ENCODE peak calls at places on chromosomes 6 and 20, in four cellular contexts. One of them, this sample, is unnamed.

GRCh38 chr20:19283503-19283902 is 71.1 kb downstream of the SLC24A3 start:
- DNase-seq in K562: no peak
- DNase-seq in transverse colon: no peak
- DNase-seq in gastrocnemius medialis: no peak
- DNase-seq in this sample: no peak

GRCh38 chr6:90088009-90088408 is 193.7 kb downstream of the GJA10 start:
- DNase-seq in K562: no peak
- DNase-seq in transverse colon: no peak
- DNase-seq in gastrocnemius medialis: no peak
- DNase-seq in this sample: no peak

GRCh38 chr6:114419175-114419574 is 76.4 kb upstream of the HS3ST5 start:
- DNase-seq in K562: no peak
- DNase-seq in transverse colon: no peak
- DNase-seq in gastrocnemius medialis: no peak
- DNase-seq in this sample: no peak

GRCh38 chr20:8837396-8837795 is 231.5 kb upstream of the PLCB4 start:
- DNase-seq in K562: no peak
- DNase-seq in transverse colon: no peak
- DNase-seq in gastrocnemius medialis: no peak
- DNase-seq in this sample: no peak

GRCh38 chr6:36083446-36083845 is 46.9 kb upstream of the MAPK13 start:
- DNase-seq in K562: no peak
- DNase-seq in transverse colon: no peak
- DNase-seq in gastrocnemius medialis: no peak
- DNase-seq in this sample: no peak

GRCh38 chr6:110185879-110186278 is 5.7 kb downstream of the CDC40 start:
- DNase-seq in K562: no peak
- DNase-seq in transverse colon: no peak
- DNase-seq in gastrocnemius medialis: no peak
- DNase-seq in this sample: no peak

GRCh38 chr6:100381111-100381510 is 83.6 kb downstream of the SIM1 start:
- DNase-seq in K562: no peak
- DNase-seq in transverse colon: no peak
- DNase-seq in gastrocnemius medialis: no peak
- DNase-seq in this sample: no peak

GRCh38 chr6:92667843-92668242 is 751.5 kb downstream of the EPHA7 start:
- DNase-seq in K562: no peak
- DNase-seq in transverse colon: no peak
- DNase-seq in gastrocnemius medialis: no peak
- DNase-seq in this sample: no peak

GRCh38 chr20:14569631-14570030 is 232.2 kb upstream of the FLRT3 start:
- DNase-seq in K562: no peak
- DNase-seq in transverse colon: no peak
- DNase-seq in gastrocnemius medialis: no peak
- DNase-seq in this sample: no peak

GRCh38 chr6:52544325-52545022 is 32.4 kb downstream of the TRAM2 start:
- DNase-seq in K562: no peak
- DNase-seq in transverse colon: no peak
- DNase-seq in gastrocnemius medialis: no peak
- DNase-seq in this sample: no peak

GRCh38 chr6:111480988-111481830 is 1.8 kb downstream of the REV3L start:
- DNase-seq in K562: no peak
- DNase-seq in transverse colon: no peak
- DNase-seq in gastrocnemius medialis: no peak
- DNase-seq in this sample: no peak

GRCh38 chr6:157034433-157035230 is 257.5 kb downstream of the ARID1B start:
- DNase-seq in K562: peak
- DNase-seq in transverse colon: no peak
- DNase-seq in gastrocnemius medialis: no peak
- DNase-seq in this sample: no peak

GRCh38 chr20:9460518-9460917 is 53.9 kb upstream of the LAMP5 start:
- DNase-seq in K562: no peak
- DNase-seq in transverse colon: no peak
- DNase-seq in gastrocnemius medialis: no peak
- DNase-seq in this sample: no peak

GRCh38 chr20:57092112-57092899 is 174.1 kb downstream of the BMP7 start:
- DNase-seq in K562: peak
- DNase-seq in transverse colon: peak
- DNase-seq in gastrocnemius medialis: no peak
- DNase-seq in this sample: peak

GRCh38 chr20:30484009-30484748 is 773.3 kb upstream of the DEFB115 start:
- DNase-seq in K562: no peak
- DNase-seq in transverse colon: no peak
- DNase-seq in gastrocnemius medialis: no peak
- DNase-seq in this sample: no peak

GRCh38 chr20:54361485-54361884 is 113.9 kb upstream of the DOK5 start:
- DNase-seq in K562: no peak
- DNase-seq in transverse colon: no peak
- DNase-seq in gastrocnemius medialis: no peak
- DNase-seq in this sample: no peak

GRCh38 chr6:70445001-70445400 is 31.7 kb downstream of the FAM135A start:
- DNase-seq in K562: no peak
- DNase-seq in transverse colon: peak
- DNase-seq in gastrocnemius medialis: no peak
- DNase-seq in this sample: no peak

GRCh38 chr20:46939031-46939430 is 44.4 kb downstream of the EYA2 start:
- DNase-seq in K562: peak
- DNase-seq in transverse colon: no peak
- DNase-seq in gastrocnemius medialis: no peak
- DNase-seq in this sample: no peak
- TF ChIP-seq CTCF in K562: peak
- TF ChIP-seq CTCF in transverse colon: peak
- TF ChIP-seq CTCF in gastrocnemius medialis: no peak
- TF ChIP-seq CTCF in this sample: no peak

GRCh38 chr20:36528875-36529425 is 12.4 kb upstream of the MYL9 start:
- DNase-seq in K562: no peak
- DNase-seq in transverse colon: no peak
- DNase-seq in gastrocnemius medialis: no peak
- DNase-seq in this sample: no peak

GRCh38 chr20:36526521-36527011 is 14.8 kb upstream of the MYL9 start:
- DNase-seq in K562: no peak
- DNase-seq in transverse colon: no peak
- DNase-seq in gastrocnemius medialis: peak
- DNase-seq in this sample: no peak

GRCh38 chr20:36527331-36528125 is 13.8 kb upstream of the MYL9 start:
- DNase-seq in K562: no peak
- DNase-seq in transverse colon: no peak
- DNase-seq in gastrocnemius medialis: no peak
- DNase-seq in this sample: no peak

GRCh38 chr20:36525620-36526365 is 15.5 kb upstream of the MYL9 start:
- DNase-seq in K562: no peak
- DNase-seq in transverse colon: no peak
- DNase-seq in gastrocnemius medialis: peak
- DNase-seq in this sample: no peak

DNA sequence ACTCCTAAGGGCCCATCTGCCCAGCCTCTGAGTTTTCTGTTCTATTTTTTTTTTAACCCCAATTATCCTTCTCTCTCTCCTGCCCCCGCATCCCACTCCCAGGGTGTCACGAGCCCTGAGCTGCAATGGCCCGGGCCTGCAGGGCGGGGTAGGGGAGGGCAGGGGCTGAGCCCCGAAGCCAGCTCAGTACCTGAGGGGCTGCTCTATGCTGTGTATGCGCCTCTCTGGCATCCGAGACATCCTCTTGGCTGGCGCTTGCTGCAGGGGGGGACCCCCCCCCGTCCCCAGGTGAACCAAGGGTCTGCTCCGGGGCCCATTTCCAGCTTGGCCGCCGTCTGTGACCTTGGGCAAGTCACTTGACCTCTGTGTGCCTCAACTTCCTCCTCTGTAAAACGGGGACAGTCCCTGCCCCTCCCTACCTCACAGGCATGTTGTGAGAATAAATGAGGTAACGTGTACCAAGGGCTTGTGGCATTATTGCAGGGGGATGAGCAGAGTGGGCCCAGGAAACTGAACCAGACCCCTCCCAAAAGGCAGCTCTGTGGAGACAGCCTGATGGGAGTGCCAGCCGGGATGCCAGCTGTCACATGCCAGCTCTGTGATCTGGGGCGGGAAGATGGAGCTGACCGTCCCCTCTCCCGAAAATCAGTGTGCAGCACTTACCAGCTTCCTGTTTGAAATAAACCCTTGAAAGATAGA is 13.0 kb upstream of the MYL9 start:
- DNase-seq in K562: no peak
- DNase-seq in transverse colon: no peak
- DNase-seq in gastrocnemius medialis: no peak
- DNase-seq in this sample: no peak
- TF ChIP-seq POLR2A in K562: no peak
- TF ChIP-seq POLR2A in transverse colon: no peak
- TF ChIP-seq POLR2A in gastrocnemius medialis: no peak
- TF ChIP-seq POLR2A in this sample: no peak

GRCh38 chr20:50484271-50484976 is 25.8 kb upstream of the PTPN1 start:
- DNase-seq in K562: no peak
- DNase-seq in transverse colon: no peak
- DNase-seq in gastrocnemius medialis: no peak
- DNase-seq in this sample: no peak
- TF ChIP-seq CTCF in K562: peak
- TF ChIP-seq CTCF in transverse colon: no peak
- TF ChIP-seq CTCF in gastrocnemius medialis: no peak
- TF ChIP-seq CTCF in this sample: no peak

GRCh38 chr20:32834972-32835371 is 15.2 kb downstream of the MAPRE1 start:
- DNase-seq in K562: no peak
- DNase-seq in transverse colon: no peak
- DNase-seq in gastrocnemius medialis: no peak
- DNase-seq in this sample: no peak

GRCh38 chr20:32830437-32830836 is 10.7 kb downstream of the MAPRE1 start:
- DNase-seq in K562: no peak
- DNase-seq in transverse colon: peak
- DNase-seq in gastrocnemius medialis: peak
- DNase-seq in this sample: peak

GRCh38 chr20:32829291-32830005 is 9.7 kb downstream of the MAPRE1 start:
- DNase-seq in K562: no peak
- DNase-seq in transverse colon: no peak
- DNase-seq in gastrocnemius medialis: no peak
- DNase-seq in this sample: no peak

GRCh38 chr20:32831982-32832381 is 12.2 kb downstream of the MAPRE1 start:
- DNase-seq in K562: no peak
- DNase-seq in transverse colon: no peak
- DNase-seq in gastrocnemius medialis: no peak
- DNase-seq in this sample: no peak

DNA sequence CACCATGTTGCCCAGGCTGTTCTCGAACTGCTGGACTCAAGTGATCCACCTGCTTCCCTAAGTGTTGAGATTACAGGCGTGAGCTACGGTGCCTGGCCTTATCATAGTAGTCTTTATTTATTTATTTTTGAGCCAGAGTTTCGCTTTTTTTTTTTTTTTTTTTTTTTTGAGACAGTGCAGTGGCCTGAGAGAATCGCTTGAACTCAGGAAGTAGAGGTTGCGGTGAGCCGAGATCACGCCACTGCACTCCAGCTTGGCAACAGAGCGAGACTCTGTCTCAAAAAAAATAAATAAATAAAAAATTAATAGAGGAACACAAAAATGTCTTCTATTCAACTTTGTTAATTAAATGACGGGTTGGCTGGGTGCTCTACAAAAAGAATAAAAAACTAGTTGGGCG is 12.9 kb downstream of the MAPRE1 start:
- DNase-seq in K562: no peak
- DNase-seq in transverse colon: no peak
- DNase-seq in gastrocnemius medialis: no peak
- DNase-seq in this sample: no peak
- TF ChIP-seq POLR2A in K562: no peak
- TF ChIP-seq POLR2A in transverse colon: no peak
- TF ChIP-seq POLR2A in gastrocnemius medialis: no peak
- TF ChIP-seq POLR2A in this sample: no peak

GRCh38 chr20:49581482-49581881 is 13.5 kb upstream of the PTGIS start:
- DNase-seq in K562: no peak
- DNase-seq in transverse colon: no peak
- DNase-seq in gastrocnemius medialis: no peak
- DNase-seq in this sample: no peak

GRCh38 chr20:49578436-49578835 is 10.5 kb upstream of the PTGIS start:
- DNase-seq in K562: no peak
- DNase-seq in transverse colon: no peak
- DNase-seq in gastrocnemius medialis: no peak
- DNase-seq in this sample: no peak

GRCh38 chr20:49579195-49579594 is 11.3 kb upstream of the PTGIS start:
- DNase-seq in K562: no peak
- DNase-seq in transverse colon: no peak
- DNase-seq in gastrocnemius medialis: no peak
- DNase-seq in this sample: no peak

GRCh38 chr20:49580818-49581174 is 12.9 kb upstream of the PTGIS start:
- DNase-seq in K562: no peak
- DNase-seq in transverse colon: no peak
- DNase-seq in gastrocnemius medialis: no peak
- DNase-seq in this sample: no peak

GRCh38 chr20:49579874-49580817 is 12.2 kb upstream of the PTGIS start:
- DNase-seq in K562: no peak
- DNase-seq in transverse colon: no peak
- DNase-seq in gastrocnemius medialis: no peak
- DNase-seq in this sample: no peak
- TF ChIP-seq CTCF in K562: no peak
- TF ChIP-seq CTCF in transverse colon: no peak
- TF ChIP-seq CTCF in gastrocnemius medialis: no peak
- TF ChIP-seq CTCF in this sample: no peak

GRCh38 chr20:62622178-62622876 is 20.0 kb upstream of the SLCO4A1 start:
- DNase-seq in K562: no peak
- DNase-seq in transverse colon: no peak
- DNase-seq in gastrocnemius medialis: no peak
- DNase-seq in this sample: no peak

GRCh38 chr20:62623488-62624324 is 18.6 kb upstream of the SLCO4A1 start:
- DNase-seq in K562: peak
- DNase-seq in transverse colon: peak
- DNase-seq in gastrocnemius medialis: peak
- DNase-seq in this sample: peak

GRCh38 chr20:62624325-62624690 is 18.0 kb upstream of the SLCO4A1 start:
- DNase-seq in K562: peak
- DNase-seq in transverse colon: peak
- DNase-seq in gastrocnemius medialis: no peak
- DNase-seq in this sample: no peak

GRCh38 chr20:62621251-62622110 is 20.8 kb upstream of the SLCO4A1 start:
- DNase-seq in K562: no peak
- DNase-seq in transverse colon: no peak
- DNase-seq in gastrocnemius medialis: no peak
- DNase-seq in this sample: no peak

DNA sequence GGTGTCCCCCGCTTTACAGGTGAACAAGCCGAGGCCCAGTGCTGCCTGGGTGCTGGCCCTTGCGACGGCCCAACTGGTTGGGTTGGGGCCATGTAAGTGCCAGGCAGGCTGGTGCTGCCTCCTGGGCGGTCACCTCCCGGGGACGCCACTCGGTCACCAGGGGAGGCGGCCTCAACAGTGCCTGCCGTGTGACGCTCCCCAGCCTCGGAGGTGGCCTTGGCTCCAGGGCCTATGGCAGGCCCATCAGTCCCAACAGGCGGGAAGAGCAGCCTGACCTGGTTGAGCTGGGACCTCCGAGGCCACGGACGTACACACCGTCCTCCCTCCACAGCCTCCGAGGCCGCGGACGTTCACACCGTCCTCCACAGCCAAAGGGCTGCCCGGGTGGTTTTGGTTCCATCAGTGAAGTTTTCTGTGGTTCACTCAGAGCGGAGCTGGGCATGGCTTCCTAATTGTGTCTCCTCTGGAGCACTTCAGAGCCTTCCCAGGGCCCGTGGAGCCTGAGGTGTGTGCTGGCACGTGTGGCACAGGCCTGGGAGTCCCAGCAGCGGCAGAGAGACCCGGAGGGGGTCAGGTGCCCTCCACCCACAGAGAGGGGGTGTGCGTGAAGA is 19.3 kb upstream of the SLCO4A1 start:
- DNase-seq in K562: no peak
- DNase-seq in transverse colon: no peak
- DNase-seq in gastrocnemius medialis: no peak
- DNase-seq in this sample: no peak
- TF ChIP-seq POLR2A in K562: no peak
- TF ChIP-seq POLR2A in transverse colon: no peak
- TF ChIP-seq POLR2A in gastrocnemius medialis: no peak
- TF ChIP-seq POLR2A in this sample: no peak

GRCh38 chr6:2853766-2854393 is 12.2 kb upstream of the SERPINB1 start:
- DNase-seq in K562: peak
- DNase-seq in transverse colon: peak
- DNase-seq in gastrocnemius medialis: peak
- DNase-seq in this sample: peak
- TF ChIP-seq CTCF in K562: peak
- TF ChIP-seq CTCF in transverse colon: peak
- TF ChIP-seq CTCF in gastrocnemius medialis: no peak
- TF ChIP-seq CTCF in this sample: peak